ENCODE peak calls at places on chromosomes 16 and 17, in five cellular contexts. O, P, W, T and V are unnamed samples.

GRCh38 chr16:68286153-68287074 is 22.1 kb downstream of the SLC7A6 start:
- DNase-seq in O (no peak), P (no peak), T (no peak), W (no peak), V (no peak)

GRCh38 chr16:4700380-4700996 is 7.1 kb downstream of the NUDT16L1 start:
- DNase-seq in W (no peak), P (no peak), T (no peak), O (no peak), V (no peak)

GRCh38 chr16:10297341-10298006 is 88.4 kb upstream of the ATF7IP2 start:
- DNase-seq in O (no peak), T (no peak), P (no peak), W (no peak), V (no peak)

GRCh38 chr17:80872011-80872929 is 119.4 kb upstream of the CHMP6 start:
- DNase-seq in P (no peak), W (no peak), O (no peak), T (no peak), V (peak)

GRCh38 chr16:61900482-61900881 is 135.8 kb downstream of the CDH8 start:
- DNase-seq in T (no peak), W (no peak), P (peak), O (no peak), V (no peak)

GRCh38 chr17:61248399-61248798 is 151.2 kb upstream of the TBX2 start:
- DNase-seq in P (peak), T (no peak), O (no peak), W (no peak), V (no peak)

GRCh38 chr17:38906429-38907172 is 18.8 kb upstream of the LASP1NB start:
- DNase-seq in P (no peak), T (no peak), W (no peak), O (no peak), V (no peak)

GRCh38 chr16:80994451-80994850 is 12.2 kb downstream of the CMC2 start:
- DNase-seq in P (peak), T (no peak), O (no peak), W (no peak), V (no peak)

GRCh38 chr16:83935005-83935857 is 17.8 kb upstream of the OSGIN1 start:
- DNase-seq in W (no peak), T (no peak), O (no peak), P (no peak), V (no peak)

GRCh38 chr17:2800367-2800766 is 4.1 kb downstream of the RAP1GAP2 start:
- DNase-seq in P (no peak), W (no peak), T (no peak), O (no peak), V (no peak)

GRCh38 chr17:38925263-38925995 is at the start of gene LASP1NB:
- DNase-seq in W (no peak), O (peak), P (no peak), T (peak), V (no peak)

GRCh38 chr17:29760279-29760721 is 137.6 kb upstream of the CORO6 start:
- DNase-seq in T (no peak), O (peak), W (no peak), P (peak), V (no peak)

GRCh38 chr17:59840329-59840907 is 52.3 kb downstream of the TUBD1 start:
- DNase-seq in P (peak), O (no peak), T (no peak), W (no peak), V (no peak)

GRCh38 chr16:90044111-90044551 is 24.9 kb upstream of the DBNDD1 start:
- DNase-seq in W (peak), T (no peak), O (no peak), P (peak), V (no peak)

GRCh38 chr17:62668091-62668804 is 40.8 kb downstream of the MRC2 start:
- DNase-seq in P (peak), W (no peak), T (no peak), O (no peak), V (no peak)

GRCh38 chr16:87156195-87156594 is 161.0 kb downstream of the C16orf95 start:
- DNase-seq in T (no peak), W (no peak), P (no peak), O (no peak), V (no peak)

GRCh38 chr17:45319239-45319703 is 2.5 kb upstream of the MAP3K14 start:
- DNase-seq in T (no peak), O (no peak), W (peak), P (peak), V (no peak)

GRCh38 chr16:72910875-72911274 is 137.1 kb downstream of the ZFHX3 start:
- DNase-seq in O (no peak), T (no peak), P (no peak), W (no peak), V (no peak)

GRCh38 chr16:70454221-70455034 is at the start of gene FCSK:
- DNase-seq in P (peak), W (peak), T (peak), O (peak), V (peak)

GRCh38 chr17:78322858-78323455 is 36.9 kb downstream of the SOCS3 start:
- DNase-seq in T (no peak), W (no peak), P (no peak), O (no peak), V (peak)
- H3K27ac ChIP-seq in T (no peak), W (no peak), P (no peak), O (no peak), V (peak)

GRCh38 chr17:77318021-77318420 is 177.3 kb downstream of the SEC14L1 start:
- DNase-seq in P (no peak), W (no peak), T (no peak), O (no peak), V (peak)
- H3K27ac ChIP-seq in P (peak), W (peak), T (no peak), O (no peak), V (peak)

GRCh38 chr17:67413399-67413798 is 36.3 kb downstream of the PITPNC1 start:
- DNase-seq in O (no peak), W (no peak), P (no peak), T (no peak), V (no peak)
- H3K27ac ChIP-seq in O (no peak), W (no peak), P (no peak), T (no peak), V (no peak)

DNA sequence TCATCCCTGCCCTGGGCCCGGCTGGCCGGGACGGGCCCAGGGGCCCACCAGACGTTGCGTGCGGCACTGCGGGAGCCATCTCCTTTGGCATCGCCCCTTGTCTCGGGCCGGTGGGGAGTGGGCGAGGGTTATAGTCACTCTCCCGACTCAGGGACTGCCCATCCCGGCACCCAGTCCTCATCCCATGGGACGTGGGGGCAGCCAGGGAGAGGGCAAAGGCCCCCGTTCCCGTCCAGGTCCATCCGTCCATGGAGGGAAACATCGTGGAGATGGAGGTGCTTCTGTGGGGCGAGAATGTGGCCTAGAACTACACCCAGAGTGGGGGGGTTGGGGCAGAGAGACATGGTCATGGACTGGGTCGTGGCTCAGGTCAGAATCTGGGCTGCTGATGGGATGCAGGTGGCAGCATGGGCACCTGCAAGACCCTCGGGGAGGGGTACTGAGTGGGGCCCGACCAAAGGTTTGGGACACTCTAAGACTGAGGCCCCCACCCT is 2.4 kb upstream of the WDR90 start:
- DNase-seq in W (no peak), P (no peak), O (no peak), T (no peak), V (no peak)
- H3K27ac ChIP-seq in W (peak), P (no peak), O (no peak), T (no peak), V (peak)

DNA sequence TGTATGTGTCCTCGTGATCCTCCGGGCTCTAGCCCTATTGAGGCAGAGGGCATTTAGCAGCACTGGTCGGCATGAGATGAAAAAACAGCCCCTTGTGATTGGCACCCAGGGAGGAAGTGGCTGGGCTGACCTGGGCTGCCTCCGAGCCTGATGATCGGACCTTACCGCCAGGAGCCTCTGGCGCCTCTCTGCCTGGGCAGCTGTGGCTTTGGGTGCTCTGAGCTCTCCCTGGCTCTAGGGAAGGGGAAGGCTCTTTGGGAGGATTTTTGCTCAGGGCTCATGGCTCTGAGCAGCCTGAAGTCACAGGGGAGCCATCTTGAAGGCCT is 7.1 kb downstream of the CYGB start:
- DNase-seq in P (no peak), T (no peak), O (no peak), W (peak), V (no peak)
- H3K27ac ChIP-seq in P (peak), T (peak), O (no peak), W (no peak), V (peak)

GRCh38 chr17:6797718-6798351 is 21.8 kb downstream of the FBXO39 start:
- DNase-seq in P (peak), O (no peak), T (no peak), W (no peak), V (no peak)
- H3K27ac ChIP-seq in P (peak), O (no peak), T (no peak), W (peak), V (no peak)

GRCh38 chr16:56244612-56245011 is 53.3 kb downstream of the GNAO1 start:
- DNase-seq in O (no peak), T (no peak), W (no peak), P (no peak), V (no peak)

GRCh38 chr16:56247808-56248207 is 56.5 kb downstream of the GNAO1 start:
- DNase-seq in P (no peak), W (no peak), T (no peak), O (no peak), V (no peak)

GRCh38 chr16:56246051-56246817 is 54.9 kb downstream of the GNAO1 start:
- DNase-seq in T (peak), P (peak), O (no peak), W (peak), V (peak)

GRCh38 chr16:56245197-56245596 is 53.9 kb downstream of the GNAO1 start:
- DNase-seq in O (no peak), T (peak), P (peak), W (peak), V (no peak)

GRCh38 chr16:56247018-56247417 is 55.7 kb downstream of the GNAO1 start:
- DNase-seq in W (no peak), O (no peak), T (no peak), P (no peak), V (peak)
- H3K27ac ChIP-seq in W (peak), O (no peak), T (peak), P (no peak), V (no peak)

DNA sequence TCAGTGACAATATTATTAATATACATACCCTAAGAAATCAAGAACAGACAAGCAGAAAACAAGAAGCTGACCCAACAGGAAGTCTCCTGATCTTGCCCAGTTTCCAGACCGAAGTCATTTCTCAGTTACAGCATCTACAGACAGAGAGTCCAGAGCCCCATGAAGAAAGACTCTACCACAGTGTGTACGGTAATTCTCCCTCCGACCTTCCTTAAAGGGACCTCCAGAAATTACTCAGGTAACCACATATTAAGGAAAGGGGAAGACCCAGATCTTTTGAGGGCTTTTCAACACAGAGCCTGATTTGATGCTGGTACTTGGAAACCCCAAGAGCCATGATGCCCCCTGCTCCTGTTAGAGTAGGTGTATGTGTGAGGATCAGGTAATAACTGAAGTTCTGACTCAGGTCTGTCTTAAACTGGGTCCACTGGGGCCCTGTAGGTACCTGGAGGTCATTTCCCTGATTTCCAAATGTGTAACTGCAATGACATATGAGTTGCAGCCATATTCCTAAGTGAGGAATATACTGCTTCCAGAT is 132.4 kb downstream of the ABCA8 start:
- DNase-seq in T (no peak), O (no peak), W (no peak), P (no peak), V (no peak)
- H3K27ac ChIP-seq in T (peak), O (no peak), W (peak), P (peak), V (no peak)

DNA sequence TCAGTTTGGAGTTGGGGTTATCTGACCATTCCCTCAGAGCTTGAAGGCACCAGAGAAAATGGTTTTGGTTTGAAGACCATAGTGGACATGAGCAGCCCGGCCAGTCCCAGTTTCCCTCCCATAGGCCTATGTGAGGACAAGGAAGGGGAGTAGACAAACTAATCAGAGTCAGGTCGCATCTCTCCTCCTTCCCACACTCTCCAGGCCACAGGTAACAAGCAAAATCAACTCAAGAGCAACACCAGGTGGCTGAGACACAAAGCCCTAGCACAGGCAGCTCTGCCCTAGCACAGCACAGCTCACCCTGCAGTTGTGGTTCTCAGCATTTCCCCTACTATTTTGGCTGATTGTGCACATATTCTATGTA is 7.2 kb downstream of the SUPT4H1 start:
- DNase-seq in P (no peak), T (no peak), W (no peak), O (peak), V (no peak)
- H3K27ac ChIP-seq in P (no peak), T (no peak), W (no peak), O (peak), V (no peak)

GRCh38 chr17:72125742-72126141 is 4.9 kb downstream of the SOX9 start:
- DNase-seq in W (no peak), P (peak), T (no peak), O (no peak), V (no peak)
- H3K27ac ChIP-seq in W (peak), P (peak), T (no peak), O (no peak), V (no peak)